ENCODE peak calls at places on chromosome 2, in six cellular contexts. One of them, this sample, is unnamed.

GRCh38 chr2:47089083-47089464 is 66.0 kb downstream of the STPG4 start:
- DNase-seq in bronchial epithelial cell: peak
- DNase-seq in activated naive CD8-positive, alpha-beta T cell treated with anti-CD3 and anti-CD28 coated beads, Interleukin-2, amount 50 U/mL, for 24 hours: no peak
- DNase-seq in CD8-positive, alpha-beta T cell: no peak
- DNase-seq in T follicular helper cell: no peak
- DNase-seq in T-cell: no peak
- DNase-seq in this sample: no peak

GRCh38 chr2:8800218-8800617 is 37.2 kb downstream of the KIDINS220 start:
- DNase-seq in bronchial epithelial cell: no peak
- DNase-seq in T-cell: no peak
- DNase-seq in CD8-positive, alpha-beta T cell: no peak
- DNase-seq in activated naive CD8-positive, alpha-beta T cell treated with anti-CD3 and anti-CD28 coated beads, Interleukin-2, amount 50 U/mL, for 24 hours: no peak
- DNase-seq in T follicular helper cell: no peak
- DNase-seq in this sample: no peak

GRCh38 chr2:104572856-104573255 is 281.1 kb upstream of the POU3F3 start:
- DNase-seq in T follicular helper cell: no peak
- DNase-seq in bronchial epithelial cell: no peak
- DNase-seq in T-cell: no peak
- DNase-seq in activated naive CD8-positive, alpha-beta T cell treated with anti-CD3 and anti-CD28 coated beads, Interleukin-2, amount 50 U/mL, for 24 hours: no peak
- DNase-seq in CD8-positive, alpha-beta T cell: no peak
- DNase-seq in this sample: no peak

GRCh38 chr2:166413255-166413654 is 37.5 kb upstream of the SCN9A start:
- DNase-seq in activated naive CD8-positive, alpha-beta T cell treated with anti-CD3 and anti-CD28 coated beads, Interleukin-2, amount 50 U/mL, for 24 hours: no peak
- DNase-seq in bronchial epithelial cell: peak
- DNase-seq in CD8-positive, alpha-beta T cell: no peak
- DNase-seq in T-cell: no peak
- DNase-seq in T follicular helper cell: no peak
- DNase-seq in this sample: no peak

GRCh38 chr2:63819765-63820717 is 21.7 kb upstream of the UGP2 start:
- DNase-seq in T follicular helper cell: no peak
- DNase-seq in activated naive CD8-positive, alpha-beta T cell treated with anti-CD3 and anti-CD28 coated beads, Interleukin-2, amount 50 U/mL, for 24 hours: no peak
- DNase-seq in T-cell: no peak
- DNase-seq in bronchial epithelial cell: peak
- DNase-seq in CD8-positive, alpha-beta T cell: no peak
- DNase-seq in this sample: no peak

GRCh38 chr2:145184741-145185671 is 665.1 kb upstream of the ZEB2 start:
- DNase-seq in bronchial epithelial cell: peak
- DNase-seq in T follicular helper cell: no peak
- DNase-seq in activated naive CD8-positive, alpha-beta T cell treated with anti-CD3 and anti-CD28 coated beads, Interleukin-2, amount 50 U/mL, for 24 hours: no peak
- DNase-seq in T-cell: no peak
- DNase-seq in CD8-positive, alpha-beta T cell: no peak
- DNase-seq in this sample: no peak

GRCh38 chr2:218857371-218858137 is 2.1 kb upstream of the WNT6 start:
- DNase-seq in CD8-positive, alpha-beta T cell: no peak
- DNase-seq in T-cell: no peak
- DNase-seq in activated naive CD8-positive, alpha-beta T cell treated with anti-CD3 and anti-CD28 coated beads, Interleukin-2, amount 50 U/mL, for 24 hours: no peak
- DNase-seq in T follicular helper cell: no peak
- DNase-seq in bronchial epithelial cell: no peak
- DNase-seq in this sample: no peak

GRCh38 chr2:165825041-165825440 is 31.0 kb upstream of the GALNT3 start:
- DNase-seq in T follicular helper cell: no peak
- DNase-seq in T-cell: no peak
- DNase-seq in activated naive CD8-positive, alpha-beta T cell treated with anti-CD3 and anti-CD28 coated beads, Interleukin-2, amount 50 U/mL, for 24 hours: no peak
- DNase-seq in bronchial epithelial cell: peak
- DNase-seq in CD8-positive, alpha-beta T cell: no peak
- DNase-seq in this sample: no peak

GRCh38 chr2:1993711-1994682 is 249.7 kb upstream of the PXDN start:
- DNase-seq in T follicular helper cell: no peak
- DNase-seq in CD8-positive, alpha-beta T cell: no peak
- DNase-seq in T-cell: no peak
- DNase-seq in bronchial epithelial cell: no peak
- DNase-seq in activated naive CD8-positive, alpha-beta T cell treated with anti-CD3 and anti-CD28 coated beads, Interleukin-2, amount 50 U/mL, for 24 hours: no peak
- DNase-seq in this sample: no peak

GRCh38 chr2:172438064-172438421 is 10.7 kb downstream of the ITGA6 start:
- DNase-seq in bronchial epithelial cell: peak
- DNase-seq in CD8-positive, alpha-beta T cell: no peak
- DNase-seq in activated naive CD8-positive, alpha-beta T cell treated with anti-CD3 and anti-CD28 coated beads, Interleukin-2, amount 50 U/mL, for 24 hours: peak
- DNase-seq in T follicular helper cell: no peak
- DNase-seq in T-cell: no peak
- DNase-seq in this sample: no peak

GRCh38 chr2:200466703-200467418 is 43.0 kb downstream of the KCTD18 start:
- DNase-seq in activated naive CD8-positive, alpha-beta T cell treated with anti-CD3 and anti-CD28 coated beads, Interleukin-2, amount 50 U/mL, for 24 hours: peak
- DNase-seq in T follicular helper cell: peak
- DNase-seq in bronchial epithelial cell: no peak
- DNase-seq in CD8-positive, alpha-beta T cell: no peak
- DNase-seq in T-cell: peak
- DNase-seq in this sample: no peak

GRCh38 chr2:164782323-164782722 is 59.3 kb downstream of the COBLL1 start:
- DNase-seq in activated naive CD8-positive, alpha-beta T cell treated with anti-CD3 and anti-CD28 coated beads, Interleukin-2, amount 50 U/mL, for 24 hours: no peak
- DNase-seq in CD8-positive, alpha-beta T cell: no peak
- DNase-seq in T follicular helper cell: no peak
- DNase-seq in bronchial epithelial cell: peak
- DNase-seq in T-cell: no peak
- DNase-seq in this sample: peak

GRCh38 chr2:7118606-7119503 is 201.6 kb downstream of the RNF144A start:
- DNase-seq in activated naive CD8-positive, alpha-beta T cell treated with anti-CD3 and anti-CD28 coated beads, Interleukin-2, amount 50 U/mL, for 24 hours: peak
- DNase-seq in CD8-positive, alpha-beta T cell: no peak
- DNase-seq in T-cell: no peak
- DNase-seq in T follicular helper cell: no peak
- DNase-seq in bronchial epithelial cell: peak
- DNase-seq in this sample: peak

GRCh38 chr2:239534581-239535412 is 134.0 kb upstream of the HDAC4 start:
- DNase-seq in T follicular helper cell: no peak
- DNase-seq in CD8-positive, alpha-beta T cell: no peak
- DNase-seq in activated naive CD8-positive, alpha-beta T cell treated with anti-CD3 and anti-CD28 coated beads, Interleukin-2, amount 50 U/mL, for 24 hours: no peak
- DNase-seq in bronchial epithelial cell: no peak
- DNase-seq in T-cell: no peak
- DNase-seq in this sample: no peak

GRCh38 chr2:216678098-216678465 is 17.3 kb downstream of the IGFBP5 start:
- DNase-seq in T-cell: no peak
- DNase-seq in T follicular helper cell: no peak
- DNase-seq in CD8-positive, alpha-beta T cell: no peak
- DNase-seq in activated naive CD8-positive, alpha-beta T cell treated with anti-CD3 and anti-CD28 coated beads, Interleukin-2, amount 50 U/mL, for 24 hours: no peak
- DNase-seq in bronchial epithelial cell: no peak
- DNase-seq in this sample: no peak

GRCh38 chr2:77552956-77553355 is 30.8 kb upstream of the LRRTM4 start:
- DNase-seq in bronchial epithelial cell: no peak
- DNase-seq in T-cell: no peak
- DNase-seq in activated naive CD8-positive, alpha-beta T cell treated with anti-CD3 and anti-CD28 coated beads, Interleukin-2, amount 50 U/mL, for 24 hours: no peak
- DNase-seq in CD8-positive, alpha-beta T cell: no peak
- DNase-seq in T follicular helper cell: no peak
- DNase-seq in this sample: no peak

GRCh38 chr2:148737742-148738141 is 93.2 kb downstream of the EPC2 start:
- DNase-seq in T follicular helper cell: no peak
- DNase-seq in T-cell: no peak
- DNase-seq in bronchial epithelial cell: no peak
- DNase-seq in activated naive CD8-positive, alpha-beta T cell treated with anti-CD3 and anti-CD28 coated beads, Interleukin-2, amount 50 U/mL, for 24 hours: no peak
- DNase-seq in CD8-positive, alpha-beta T cell: no peak
- DNase-seq in this sample: no peak

GRCh38 chr2:219440388-219441256 is 6.0 kb downstream of the SPEG start:
- DNase-seq in T follicular helper cell: no peak
- DNase-seq in bronchial epithelial cell: peak
- DNase-seq in CD8-positive, alpha-beta T cell: no peak
- DNase-seq in T-cell: no peak
- DNase-seq in activated naive CD8-positive, alpha-beta T cell treated with anti-CD3 and anti-CD28 coated beads, Interleukin-2, amount 50 U/mL, for 24 hours: no peak
- DNase-seq in this sample: peak

GRCh38 chr2:235643680-235644117 is 149.9 kb downstream of the AGAP1 start:
- DNase-seq in T follicular helper cell: no peak
- DNase-seq in CD8-positive, alpha-beta T cell: no peak
- DNase-seq in bronchial epithelial cell: no peak
- DNase-seq in T-cell: no peak
- DNase-seq in activated naive CD8-positive, alpha-beta T cell treated with anti-CD3 and anti-CD28 coated beads, Interleukin-2, amount 50 U/mL, for 24 hours: no peak
- DNase-seq in this sample: no peak

GRCh38 chr2:232779935-232780334 is 3.6 kb upstream of the KCNJ13 start:
- DNase-seq in T-cell: no peak
- DNase-seq in bronchial epithelial cell: no peak
- DNase-seq in activated naive CD8-positive, alpha-beta T cell treated with anti-CD3 and anti-CD28 coated beads, Interleukin-2, amount 50 U/mL, for 24 hours: no peak
- DNase-seq in CD8-positive, alpha-beta T cell: no peak
- DNase-seq in T follicular helper cell: no peak
- DNase-seq in this sample: no peak

GRCh38 chr2:61356958-61357350 is 113.9 kb downstream of the USP34 start:
- DNase-seq in bronchial epithelial cell: peak
- DNase-seq in activated naive CD8-positive, alpha-beta T cell treated with anti-CD3 and anti-CD28 coated beads, Interleukin-2, amount 50 U/mL, for 24 hours: no peak
- DNase-seq in T-cell: no peak
- DNase-seq in T follicular helper cell: no peak
- DNase-seq in CD8-positive, alpha-beta T cell: no peak
- DNase-seq in this sample: no peak

GRCh38 chr2:70607121-70607551 is 53.5 kb upstream of the TGFA start:
- DNase-seq in CD8-positive, alpha-beta T cell: no peak
- DNase-seq in activated naive CD8-positive, alpha-beta T cell treated with anti-CD3 and anti-CD28 coated beads, Interleukin-2, amount 50 U/mL, for 24 hours: no peak
- DNase-seq in bronchial epithelial cell: no peak
- DNase-seq in T-cell: no peak
- DNase-seq in T follicular helper cell: no peak
- DNase-seq in this sample: no peak

GRCh38 chr2:233598952-233599351 is 18.5 kb upstream of the UGT1A8 start:
- DNase-seq in T follicular helper cell: no peak
- DNase-seq in T-cell: no peak
- DNase-seq in activated naive CD8-positive, alpha-beta T cell treated with anti-CD3 and anti-CD28 coated beads, Interleukin-2, amount 50 U/mL, for 24 hours: no peak
- DNase-seq in bronchial epithelial cell: no peak
- DNase-seq in CD8-positive, alpha-beta T cell: no peak
- DNase-seq in this sample: no peak

GRCh38 chr2:135745545-135745944 is 3.9 kb downstream of the UBXN4 start:
- DNase-seq in activated naive CD8-positive, alpha-beta T cell treated with anti-CD3 and anti-CD28 coated beads, Interleukin-2, amount 50 U/mL, for 24 hours: no peak
- DNase-seq in T follicular helper cell: no peak
- DNase-seq in CD8-positive, alpha-beta T cell: no peak
- DNase-seq in bronchial epithelial cell: peak
- DNase-seq in T-cell: no peak
- DNase-seq in this sample: peak

GRCh38 chr2:121185571-121186074 is 99.4 kb downstream of the TFCP2L1 start:
- DNase-seq in CD8-positive, alpha-beta T cell: no peak
- DNase-seq in T-cell: no peak
- DNase-seq in activated naive CD8-positive, alpha-beta T cell treated with anti-CD3 and anti-CD28 coated beads, Interleukin-2, amount 50 U/mL, for 24 hours: no peak
- DNase-seq in bronchial epithelial cell: peak
- DNase-seq in T follicular helper cell: no peak
- DNase-seq in this sample: peak

GRCh38 chr2:10935953-10936942 is 24.5 kb downstream of the KCNF1 start:
- DNase-seq in CD8-positive, alpha-beta T cell: no peak
- DNase-seq in T follicular helper cell: no peak
- DNase-seq in bronchial epithelial cell: peak
- DNase-seq in activated naive CD8-positive, alpha-beta T cell treated with anti-CD3 and anti-CD28 coated beads, Interleukin-2, amount 50 U/mL, for 24 hours: no peak
- DNase-seq in T-cell: no peak
- DNase-seq in this sample: peak

GRCh38 chr2:239600194-239600593 is 199.4 kb upstream of the HDAC4 start:
- DNase-seq in CD8-positive, alpha-beta T cell: no peak
- DNase-seq in T-cell: no peak
- DNase-seq in T follicular helper cell: no peak
- DNase-seq in bronchial epithelial cell: no peak
- DNase-seq in activated naive CD8-positive, alpha-beta T cell treated with anti-CD3 and anti-CD28 coated beads, Interleukin-2, amount 50 U/mL, for 24 hours: no peak
- DNase-seq in this sample: no peak

GRCh38 chr2:100757621-100758394 is 62.1 kb upstream of the NPAS2 start:
- DNase-seq in CD8-positive, alpha-beta T cell: no peak
- DNase-seq in T-cell: no peak
- DNase-seq in T follicular helper cell: no peak
- DNase-seq in activated naive CD8-positive, alpha-beta T cell treated with anti-CD3 and anti-CD28 coated beads, Interleukin-2, amount 50 U/mL, for 24 hours: no peak
- DNase-seq in bronchial epithelial cell: peak
- DNase-seq in this sample: no peak

GRCh38 chr2:230085201-230085600 is 16.5 kb upstream of the SLC16A14 start:
- DNase-seq in T-cell: no peak
- DNase-seq in bronchial epithelial cell: no peak
- DNase-seq in CD8-positive, alpha-beta T cell: no peak
- DNase-seq in T follicular helper cell: no peak
- DNase-seq in activated naive CD8-positive, alpha-beta T cell treated with anti-CD3 and anti-CD28 coated beads, Interleukin-2, amount 50 U/mL, for 24 hours: no peak
- DNase-seq in this sample: no peak

GRCh38 chr2:57621984-57622383 is 424.6 kb upstream of the VRK2 start:
- DNase-seq in T-cell: no peak
- DNase-seq in activated naive CD8-positive, alpha-beta T cell treated with anti-CD3 and anti-CD28 coated beads, Interleukin-2, amount 50 U/mL, for 24 hours: no peak
- DNase-seq in T follicular helper cell: no peak
- DNase-seq in CD8-positive, alpha-beta T cell: no peak
- DNase-seq in bronchial epithelial cell: no peak
- DNase-seq in this sample: no peak

GRCh38 chr2:148519013-148519412 is 125.5 kb upstream of the EPC2 start:
- DNase-seq in bronchial epithelial cell: no peak
- DNase-seq in T follicular helper cell: no peak
- DNase-seq in CD8-positive, alpha-beta T cell: no peak
- DNase-seq in activated naive CD8-positive, alpha-beta T cell treated with anti-CD3 and anti-CD28 coated beads, Interleukin-2, amount 50 U/mL, for 24 hours: no peak
- DNase-seq in T-cell: no peak
- DNase-seq in this sample: no peak

GRCh38 chr2:204268971-204269370 is 276.3 kb upstream of the PARD3B start:
- DNase-seq in CD8-positive, alpha-beta T cell: no peak
- DNase-seq in T-cell: no peak
- DNase-seq in T follicular helper cell: no peak
- DNase-seq in activated naive CD8-positive, alpha-beta T cell treated with anti-CD3 and anti-CD28 coated beads, Interleukin-2, amount 50 U/mL, for 24 hours: no peak
- DNase-seq in bronchial epithelial cell: peak
- DNase-seq in this sample: no peak

GRCh38 chr2:235098736-235099494 is 147.1 kb downstream of the SH3BP4 start:
- DNase-seq in activated naive CD8-positive, alpha-beta T cell treated with anti-CD3 and anti-CD28 coated beads, Interleukin-2, amount 50 U/mL, for 24 hours: no peak
- DNase-seq in T follicular helper cell: no peak
- DNase-seq in CD8-positive, alpha-beta T cell: no peak
- DNase-seq in T-cell: no peak
- DNase-seq in bronchial epithelial cell: no peak
- DNase-seq in this sample: no peak

GRCh38 chr2:86825728-86826386 is 35.1 kb upstream of the CD8A start:
- DNase-seq in T follicular helper cell: no peak
- DNase-seq in activated naive CD8-positive, alpha-beta T cell treated with anti-CD3 and anti-CD28 coated beads, Interleukin-2, amount 50 U/mL, for 24 hours: peak
- DNase-seq in CD8-positive, alpha-beta T cell: peak
- DNase-seq in bronchial epithelial cell: no peak
- DNase-seq in T-cell: peak
- DNase-seq in this sample: no peak

GRCh38 chr2:203126971-203127370 is 111.8 kb upstream of the CYP20A1 start:
- DNase-seq in activated naive CD8-positive, alpha-beta T cell treated with anti-CD3 and anti-CD28 coated beads, Interleukin-2, amount 50 U/mL, for 24 hours: no peak
- DNase-seq in T-cell: no peak
- DNase-seq in CD8-positive, alpha-beta T cell: no peak
- DNase-seq in bronchial epithelial cell: no peak
- DNase-seq in T follicular helper cell: no peak
- DNase-seq in this sample: no peak

GRCh38 chr2:230590333-230590732 is 122.3 kb upstream of the CAB39 start:
- DNase-seq in bronchial epithelial cell: no peak
- DNase-seq in T follicular helper cell: no peak
- DNase-seq in activated naive CD8-positive, alpha-beta T cell treated with anti-CD3 and anti-CD28 coated beads, Interleukin-2, amount 50 U/mL, for 24 hours: no peak
- DNase-seq in T-cell: no peak
- DNase-seq in CD8-positive, alpha-beta T cell: no peak
- DNase-seq in this sample: no peak

GRCh38 chr2:188414869-188415753 is 123.4 kb downstream of the GULP1 start:
- DNase-seq in bronchial epithelial cell: no peak
- DNase-seq in T-cell: no peak
- DNase-seq in T follicular helper cell: no peak
- DNase-seq in activated naive CD8-positive, alpha-beta T cell treated with anti-CD3 and anti-CD28 coated beads, Interleukin-2, amount 50 U/mL, for 24 hours: no peak
- DNase-seq in CD8-positive, alpha-beta T cell: no peak
- DNase-seq in this sample: no peak